ENCODE peak calls at places on chromosomes 5 and 9, in four cellular contexts. Z, J, D and B are unnamed samples. For H3K36me3, the result is how much of the 10 kb centered on the place peaks cover.

GRCh38 chr5:53262348-53262970 is 152.9 kb upstream of the MOCS2 start:
- DNase-seq in Z (no peak), J (peak), D (no peak), B (no peak)

GRCh38 chr9:38393128-38393809 is 767 bp downstream of the ALDH1B1 start:
- DNase-seq in Z (no peak), J (no peak), D (no peak), B (no peak)

GRCh38 chr9:88971131-88971960 is 19.9 kb upstream of the S1PR3 start:
- DNase-seq in Z (no peak), J (peak), D (no peak), B (no peak)

GRCh38 chr5:145521066-145521465 is 314.1 kb downstream of the PRELID2 start:
- DNase-seq in Z (peak), J (no peak), D (no peak), B (no peak)

GRCh38 chr5:104650313-104650712 is 1087.7 kb upstream of the NUDT12 start:
- DNase-seq in Z (no peak), J (no peak), D (no peak), B (no peak)

GRCh38 chr5:40507095-40507494 is 172.6 kb upstream of the PTGER4 start:
- DNase-seq in Z (no peak), J (no peak), D (no peak), B (no peak)

GRCh38 chr5:37111426-37112382 is 137.5 kb downstream of the CPLANE1 start:
- DNase-seq in Z (no peak), J (no peak), D (no peak), B (no peak)

GRCh38 chr9:128908372-128908771 is 12.4 kb upstream of the PHYHD1 start:
- DNase-seq in Z (no peak), J (no peak), D (no peak), B (no peak)

GRCh38 chr5:124735169-124735858 is 11.1 kb downstream of the ZNF608 start:
- DNase-seq in Z (no peak), J (peak), D (peak), B (no peak)

GRCh38 chr5:84290161-84290560 is 94.5 kb downstream of the EDIL3 start:
- DNase-seq in Z (no peak), J (no peak), D (no peak), B (peak)

GRCh38 chr9:19493174-19493811 is 84.5 kb downstream of the ACER2 start:
- DNase-seq in Z (peak), J (peak), D (peak), B (no peak)

GRCh38 chr9:98225015-98225442 is 30.4 kb downstream of the TBC1D2 start:
- DNase-seq in Z (no peak), J (no peak), D (peak), B (no peak)

GRCh38 chr5:324736-325612 is 3.5 kb downstream of the AHRR start:
- DNase-seq in Z (no peak), J (peak), D (no peak), B (no peak)

GRCh38 chr9:137000177-137000930 is 4.0 kb upstream of the CLIC3 start:
- DNase-seq in Z (no peak), J (no peak), D (no peak), B (no peak)

GRCh38 chr5:94690778-94691177 is 72.3 kb downstream of the SLF1 start:
- DNase-seq in Z (no peak), J (no peak), D (no peak), B (no peak)

GRCh38 chr5:126007841-126008240 is 415.4 kb upstream of the GRAMD2B start:
- DNase-seq in Z (no peak), J (no peak), D (no peak), B (no peak)

GRCh38 chr5:40043916-40044315 is 619.1 kb upstream of the DAB2 start:
- DNase-seq in Z (no peak), J (no peak), D (peak), B (no peak)

GRCh38 chr5:180439911-180440769 is 54.0 kb upstream of the CNOT6 start:
- DNase-seq in Z (peak), J (peak), D (no peak), B (no peak)

GRCh38 chr5:22719842-22720241 is 133.3 kb downstream of the CDH12 start:
- DNase-seq in Z (no peak), J (no peak), D (no peak), B (no peak)

GRCh38 chr9:128818099-128818838 is at the start of gene ENDOG:
- DNase-seq in Z (peak), J (peak), D (peak), B (peak)

GRCh38 chr9:26809795-26810194 is 82.8 kb downstream of the CAAP1 start:
- DNase-seq in Z (no peak), J (no peak), D (no peak), B (peak)

GRCh38 chr5:95725071-95725820 is 5.9 kb upstream of the RHOBTB3 start:
- DNase-seq in Z (no peak), J (no peak), D (no peak), B (no peak)

GRCh38 chr5:180343110-180343845 is 9.9 kb downstream of the GFPT2 start:
- DNase-seq in Z (no peak), J (peak), D (no peak), B (peak)

DNA sequence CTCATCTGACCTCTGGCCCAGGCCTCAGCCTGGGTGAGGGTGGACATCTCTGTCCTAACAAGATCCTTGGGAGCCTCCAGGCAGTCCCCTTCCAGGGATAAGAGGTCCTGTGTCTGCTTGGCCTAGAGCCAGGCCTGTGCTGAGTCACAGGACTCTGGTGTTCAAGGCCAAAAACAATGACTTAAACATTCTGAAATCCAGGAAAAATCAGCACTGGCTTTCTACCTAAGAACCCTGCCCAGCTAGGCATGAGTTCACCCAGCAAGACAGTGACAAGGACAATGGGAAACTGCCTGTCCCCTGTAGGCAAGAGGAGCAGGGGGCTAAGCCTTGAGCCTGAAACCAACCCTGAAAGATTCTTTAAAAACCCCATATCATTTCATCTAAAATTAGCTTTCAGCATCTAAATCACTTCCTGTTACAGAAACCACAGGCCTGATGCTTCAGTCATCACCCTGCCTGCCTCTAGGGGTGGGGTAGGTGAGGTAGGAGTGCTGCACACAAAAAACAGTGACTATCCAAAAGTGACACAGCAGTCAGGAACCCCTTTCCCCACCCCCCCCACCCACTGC is 29.9 kb downstream of the CSF2 start:
- DNase-seq in Z (no peak), J (no peak), D (no peak), B (peak)
- TF ChIP-seq CTCF in Z (no peak), J (no peak), D (no peak), B (peak)

GRCh38 chr9:127575875-127576778 is 36.0 kb upstream of the STXBP1 start:
- DNase-seq in Z (no peak), J (no peak), D (peak), B (no peak)

GRCh38 chr9:127580879-127581278 is 31.2 kb upstream of the STXBP1 start:
- DNase-seq in Z (no peak), J (no peak), D (no peak), B (no peak)

GRCh38 chr9:127578627-127578951 is 33.5 kb upstream of the STXBP1 start:
- DNase-seq in Z (no peak), J (no peak), D (no peak), B (no peak)

GRCh38 chr9:127580371-127580770 is 31.7 kb upstream of the STXBP1 start:
- DNase-seq in Z (no peak), J (no peak), D (no peak), B (no peak)

GRCh38 chr9:127578952-127579853 is 32.9 kb upstream of the STXBP1 start:
- DNase-seq in Z (peak), J (peak), D (peak), B (peak)
- H3K4me3 ChIP-seq in Z (peak), J (no peak), D (no peak), B (peak)

DNA sequence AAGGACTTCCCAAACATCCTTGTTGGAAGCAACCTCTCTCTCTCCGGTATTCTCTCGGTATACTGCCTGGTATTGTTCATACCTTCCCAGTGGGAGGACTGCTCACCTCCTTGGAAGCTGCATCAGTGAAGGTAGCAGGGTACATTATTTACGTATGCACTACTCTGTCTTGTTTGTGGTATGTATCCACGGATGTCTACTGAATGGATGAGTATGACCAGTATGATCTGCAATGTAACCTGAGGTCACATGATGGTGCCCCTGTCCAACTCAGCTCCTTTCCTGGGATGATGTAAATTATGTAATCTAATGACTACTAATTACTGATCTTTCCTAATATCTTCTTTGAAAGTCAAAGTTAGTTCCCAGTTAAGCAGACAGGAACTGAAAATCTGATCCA is 32.1 kb downstream of the CEMIP2 start:
- DNase-seq in Z (no peak), J (no peak), D (no peak), B (no peak)
- H3K36me3 ChIP-seq in Z (under half), J (half or more), D (under half), B (under half)

GRCh38 chr5:141094481-141095262 is at the start of gene PCDHB2:
- DNase-seq in Z (peak), J (peak), D (no peak), B (no peak)
- TF ChIP-seq CTCF in Z (no peak), J (peak), D (no peak), B (no peak)

DNA sequence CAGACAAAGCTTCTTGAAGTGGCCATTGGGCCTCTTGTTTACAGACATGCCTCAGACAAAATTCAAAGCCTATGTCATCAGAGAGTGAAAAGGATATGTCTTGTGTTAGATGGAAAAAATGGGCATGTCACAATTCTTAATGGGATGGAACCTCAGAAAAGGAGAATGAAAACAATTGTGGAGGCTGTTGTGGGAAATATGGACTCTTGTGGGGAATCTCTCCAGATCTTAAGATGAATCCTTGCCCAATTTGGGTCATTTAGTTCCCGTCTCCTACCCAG is 19.5 kb downstream of the SLC22A5 start:
- DNase-seq in Z (no peak), J (no peak), D (no peak), B (no peak)
- H3K4me3 ChIP-seq in Z (no peak), J (no peak), D (no peak), B (no peak)

DNA sequence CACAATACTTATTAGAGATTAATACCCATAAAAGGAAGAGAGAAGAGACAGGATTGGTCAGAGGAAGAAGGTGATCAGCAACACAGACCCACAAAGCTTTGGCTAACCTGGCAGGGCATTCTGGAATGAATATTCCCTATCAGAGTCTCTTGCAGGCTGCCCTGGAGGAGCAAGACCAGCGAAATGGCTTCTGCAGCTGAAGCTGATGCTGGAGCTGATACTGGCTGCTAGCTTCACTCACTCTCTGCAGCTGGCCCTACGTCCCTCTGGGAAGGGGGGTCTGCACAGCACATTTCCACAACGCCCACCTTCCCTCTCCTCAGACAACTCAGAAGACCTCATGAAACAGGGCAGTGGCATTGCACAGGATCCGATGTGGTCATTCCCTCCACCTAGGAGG is 169.9 kb upstream of the EFNA5 start:
- DNase-seq in Z (no peak), J (no peak), D (no peak), B (no peak)
- H3K36me3 ChIP-seq in Z (under half), J (under half), D (under half), B (under half)

GRCh38 chr5:174575043-174575442 is 149.3 kb upstream of the MSX2 start:
- DNase-seq in Z (no peak), J (no peak), D (no peak), B (no peak)

GRCh38 chr5:174573210-174574014 is 151.0 kb upstream of the MSX2 start:
- DNase-seq in Z (no peak), J (no peak), D (no peak), B (no peak)

GRCh38 chr5:174572591-174572990 is 151.8 kb upstream of the MSX2 start:
- DNase-seq in Z (no peak), J (no peak), D (no peak), B (no peak)

GRCh38 chr5:174570662-174571061 is 153.7 kb upstream of the MSX2 start:
- DNase-seq in Z (no peak), J (no peak), D (no peak), B (no peak)

DNA sequence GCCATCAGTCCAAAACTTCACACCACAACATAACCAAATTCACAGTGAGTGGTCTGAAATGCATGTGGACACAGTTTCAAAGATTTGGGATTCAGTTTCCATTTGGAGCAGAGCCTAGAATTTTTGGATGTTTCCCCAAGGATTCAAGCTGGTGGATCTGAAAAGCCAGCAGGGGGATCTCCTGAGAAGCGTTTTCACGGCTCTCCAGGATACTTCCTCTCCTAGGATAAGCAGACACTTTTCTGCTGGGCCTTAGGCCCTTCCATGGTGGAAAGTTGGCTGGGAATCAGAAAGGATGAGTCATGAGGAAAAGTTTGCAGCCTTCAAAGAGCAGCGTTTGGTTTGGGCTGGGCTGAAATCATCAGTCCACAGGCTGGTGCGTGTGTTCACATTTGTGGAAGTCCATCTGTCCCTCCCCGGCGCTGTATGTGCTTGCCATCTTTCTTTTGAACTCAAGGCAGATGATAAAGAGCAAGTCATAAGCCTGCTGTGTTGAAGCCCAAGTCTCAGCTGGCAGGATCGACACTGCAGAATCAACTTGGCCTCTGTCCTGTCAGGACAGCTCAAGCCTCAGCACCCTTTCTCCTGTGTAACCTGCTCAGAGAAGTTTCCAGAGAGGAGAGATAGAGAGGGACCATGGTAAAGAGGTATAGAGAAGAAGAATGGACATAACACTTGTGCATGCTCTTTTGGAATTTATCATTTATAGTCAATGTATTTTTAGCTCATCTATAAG is 152.6 kb upstream of the MSX2 start:
- DNase-seq in Z (peak), J (peak), D (peak), B (peak)
- TF ChIP-seq CTCF in Z (peak), J (peak), D (no peak), B (peak)

DNA sequence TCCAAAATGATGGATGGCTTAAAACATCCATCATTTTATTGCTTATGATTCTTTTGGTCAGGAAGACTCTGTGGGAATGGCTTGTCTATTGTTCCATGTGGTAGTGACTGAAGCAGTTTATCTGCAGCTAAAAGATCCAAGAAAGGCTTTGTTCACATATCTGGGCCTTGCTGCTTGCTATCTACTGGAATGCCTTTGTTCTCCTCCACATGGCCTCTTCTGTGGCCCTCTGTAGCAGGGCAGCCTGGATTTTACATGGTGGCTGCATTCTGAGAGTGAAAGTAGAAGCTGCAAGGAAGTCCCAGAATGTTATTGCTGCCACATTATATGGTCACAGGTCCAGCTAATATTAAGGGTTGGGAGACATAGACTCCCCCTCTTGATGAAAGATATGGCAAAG is 35.1 kb downstream of the DMXL1 start:
- DNase-seq in Z (no peak), J (peak), D (no peak), B (no peak)
- H3K4me3 ChIP-seq in Z (no peak), J (no peak), D (no peak), B (no peak)